ENCODE peak calls at places on chromosomes 13 and 19, in seven cellular contexts. I, Q, K, O, S, T and R are unnamed samples.

GRCh38 chr13:85313761-85314503 is 485.3 kb downstream of the SLITRK6 start:
- DNase-seq in S (no peak), Q (no peak), K (no peak), T (peak; percentile 37), O (no peak), I (no peak), R (peak; percentile 15)

GRCh38 chr13:46648166-46648607 is 95.2 kb downstream of the LRCH1 start:
- DNase-seq in Q (no peak), I (no peak), S (peak; percentile 56), O (no peak), T (peak; percentile 90), K (no peak), R (peak; percentile 75)

GRCh38 chr19:4144666-4145261 is 8.7 kb upstream of the CREB3L3 start:
- DNase-seq in I (no peak), S (no peak), O (no peak), K (no peak), T (no peak), Q (no peak), R (no peak)

GRCh38 chr13:51015973-51016372 is 95.1 kb downstream of the C13orf42 start:
- DNase-seq in K (no peak), Q (no peak), T (no peak), I (no peak), S (no peak), O (no peak), R (peak; percentile 21)

GRCh38 chr13:73428137-73428536 is 369.3 kb downstream of the KLF5 start:
- DNase-seq in K (no peak), S (no peak), O (no peak), Q (no peak), I (no peak), T (peak; percentile 30), R (no peak)

GRCh38 chr19:7897289-7897688 is 6.4 kb upstream of the MAP2K7 start:
- DNase-seq in T (no peak), I (no peak), Q (no peak), O (no peak), S (no peak), K (no peak), R (no peak)

GRCh38 chr13:39186205-39186880 is 148.1 kb downstream of the NHLRC3 start:
- DNase-seq in I (no peak), T (no peak), S (no peak), O (no peak), K (no peak), Q (no peak), R (peak; percentile 33)

GRCh38 chr13:99150575-99151370 is 49.9 kb upstream of the UBAC2 start:
- DNase-seq in Q (no peak), S (no peak), T (no peak), I (no peak), K (no peak), O (no peak), R (no peak)

GRCh38 chr13:97856001-97856675 is 97.3 kb upstream of the IPO5 start:
- DNase-seq in S (peak; percentile 4), K (no peak), T (no peak), I (no peak), Q (no peak), O (no peak), R (no peak)

GRCh38 chr19:11227201-11227886 is 12.1 kb upstream of the ANGPTL8 start:
- DNase-seq in T (peak; percentile 56), O (peak; percentile 27), K (no peak), I (peak; percentile 10), Q (no peak), S (no peak), R (peak; percentile 25)

GRCh38 chr13:66128201-66128600 is 1101.9 kb downstream of the PCDH9 start:
- DNase-seq in K (no peak), Q (no peak), T (no peak), S (no peak), I (no peak), O (no peak), R (no peak)

GRCh38 chr13:99339230-99339721 is 32.1 kb upstream of the GPR183 start:
- DNase-seq in K (no peak), O (no peak), S (peak; percentile 18), Q (no peak), I (no peak), T (no peak), R (no peak)

GRCh38 chr19:12953456-12954149 is 3.4 kb downstream of the GADD45GIP1 start:
- DNase-seq in K (no peak), Q (no peak), I (no peak), T (no peak), S (no peak), O (no peak), R (no peak)

GRCh38 chr19:6229951-6230712 is 49.6 kb downstream of the MLLT1 start:
- DNase-seq in T (no peak), K (no peak), O (no peak), Q (no peak), S (no peak), I (no peak), R (no peak)

GRCh38 chr13:41465215-41465907 is 8.0 kb downstream of the RGCC start:
- DNase-seq in S (no peak), K (peak; percentile 60), I (peak; percentile 90), O (peak; percentile 62), Q (no peak), T (no peak), R (no peak)

GRCh38 chr19:55605637-55606470 is at the start of gene ZNF865:
- DNase-seq in T (peak; percentile 92), Q (peak; percentile 48), K (peak; percentile 34), I (peak; percentile 81), O (peak; percentile 68), S (peak; percentile 90), R (peak; percentile 88)

GRCh38 chr19:14183741-14184395 is 22.1 kb downstream of the ADGRL1 start:
- DNase-seq in T (no peak), S (no peak), K (no peak), Q (no peak), O (no peak), I (no peak), R (no peak)

GRCh38 chr13:113090806-113091205 is 14.8 kb upstream of the F7 start:
- DNase-seq in K (no peak), S (no peak), O (no peak), T (no peak), Q (no peak), I (no peak), R (no peak)

GRCh38 chr19:51294211-51294976 is 17.1 kb upstream of the IGLON5 start:
- DNase-seq in K (no peak), I (no peak), T (no peak), S (no peak), O (no peak), Q (no peak), R (no peak)

GRCh38 chr19:21141787-21142464 is at the start of gene ZNF431:
- DNase-seq in S (peak; percentile 94), I (peak; percentile 87), Q (peak; percentile 92), K (peak; percentile 66), O (peak; percentile 89), T (peak; percentile 96), R (peak; percentile 98)